ENCODE peak calls at places on chromosome 12, in four cellular contexts. O is cardiac fibroblast, J is Calu3, T is epithelial cell of prostate. E is an unnamed sample.

GRCh38 chr12:94458882-94459772 is 540 bp downstream of the CEP83 start:
- DNase-seq in O (peak; percentile 52), J (no peak), T (no peak), E (no peak)

GRCh38 chr12:132608231-132609171 is 1.9 kb downstream of the LRCOL1 start:
- DNase-seq in O (no peak), J (no peak), T (no peak), E (peak; percentile 60)

GRCh38 chr12:120361506-120362208 is 7.3 kb downstream of the MSI1 start:
- DNase-seq in O (peak; percentile 83), J (no peak), T (no peak), E (no peak)

GRCh38 chr12:51811203-51811805 is 37.2 kb downstream of the FIGNL2 start:
- DNase-seq in O (no peak), J (no peak), T (no peak), E (no peak)

GRCh38 chr12:3046441-3047200 is 30.6 kb upstream of the TSPAN9 start:
- DNase-seq in O (peak; percentile 79), J (no peak), T (no peak), E (no peak)

GRCh38 chr12:92010853-92011701 is 134.6 kb downstream of the BTG1 start:
- DNase-seq in O (no peak), J (no peak), T (no peak), E (no peak)

GRCh38 chr12:114774181-114774580 is 90.2 kb upstream of the TBX3 start:
- DNase-seq in O (peak; percentile 80), J (no peak), T (no peak), E (no peak)

GRCh38 chr12:67141405-67142018 is 127.6 kb upstream of the CAND1 start:
- DNase-seq in O (no peak), J (no peak), T (no peak), E (no peak)

GRCh38 chr12:58803893-58804292 is 116.4 kb downstream of the LRIG3 start:
- DNase-seq in O (peak; percentile 80), J (no peak), T (peak; percentile 8), E (no peak)

GRCh38 chr12:15732341-15733061 is 56.7 kb downstream of the EPS8 start:
- DNase-seq in O (peak; percentile 51), J (no peak), T (no peak), E (no peak)

GRCh38 chr12:70831538-70831937 is 89.0 kb downstream of the PTPRR start:
- DNase-seq in O (peak; percentile 21), J (no peak), T (no peak), E (no peak)

GRCh38 chr12:109766251-109766778 is 52.7 kb downstream of the FAM222A start:
- DNase-seq in O (no peak), J (no peak), T (no peak), E (peak; percentile 66)

GRCh38 chr12:113467514-113468364 is 3.9 kb downstream of the LHX5 start:
- DNase-seq in O (no peak), J (no peak), T (no peak), E (no peak)

GRCh38 chr12:67034110-67034879 is 234.9 kb upstream of the CAND1 start:
- DNase-seq in O (no peak), J (peak; percentile 74), T (peak; percentile 76), E (no peak)

GRCh38 chr12:19177754-19178153 is 48.2 kb downstream of the PLEKHA5 start:
- DNase-seq in O (no peak), J (no peak), T (no peak), E (no peak)

GRCh38 chr12:117334098-117334497 is 27.3 kb downstream of the NOS1 start:
- DNase-seq in O (no peak), J (no peak), T (no peak), E (no peak)

GRCh38 chr12:15719230-15719629 is 70.0 kb downstream of the EPS8 start:
- DNase-seq in O (no peak), J (no peak), T (no peak), E (no peak)

GRCh38 chr12:62738611-62739010 is 196.3 kb downstream of the PPM1H start:
- DNase-seq in O (no peak), J (no peak), T (no peak), E (no peak)

GRCh38 chr12:13173537-13173936 is 23.0 kb upstream of the EMP1 start:
- DNase-seq in O (peak; percentile 89), J (peak; percentile 70), T (peak; percentile 79), E (peak; percentile 77)

GRCh38 chr12:132327351-132328171 is 1.8 kb downstream of the GALNT9 start:
- DNase-seq in O (peak; percentile 89), J (peak; percentile 34), T (peak; percentile 12), E (no peak)

GRCh38 chr12:47799357-47799955 is 20.2 kb downstream of the HDAC7 start:
- DNase-seq in O (peak; percentile 68), J (no peak), T (no peak), E (peak; percentile 88)

GRCh38 chr12:93790472-93791152 is 113.4 kb downstream of the CRADD start:
- DNase-seq in O (peak; percentile 88), J (peak; percentile 73), T (no peak), E (no peak)

GRCh38 chr12:56487448-56488040 is 417 bp downstream of the GLS2 start:
- DNase-seq in O (peak; percentile 13), J (peak; percentile 58), T (no peak), E (no peak)

GRCh38 chr12:132711169-132711843 is 664 bp downstream of the PGAM5 start:
- DNase-seq in O (no peak), J (peak; percentile 47), T (no peak), E (no peak)

GRCh38 chr12:27525373-27525772 is 1.4 kb downstream of the PPFIBP1 start:
- DNase-seq in O (peak; percentile 93), J (no peak), T (peak; percentile 27), E (no peak)

GRCh38 chr12:76878899-76879709 is at the start of gene CSRP2:
- DNase-seq in O (peak; percentile 89), J (peak; percentile 92), T (no peak), E (peak; percentile 92)

GRCh38 chr12:117125275-117125613 is 26.0 kb upstream of the TESC start:
- DNase-seq in O (no peak), J (no peak), T (no peak), E (no peak)

GRCh38 chr12:105659355-105660075 is 329.0 kb downstream of the C12orf75 start:
- DNase-seq in O (peak; percentile 2), J (no peak), T (peak; percentile 62), E (no peak)

GRCh38 chr12:114995891-114996290 is 311.9 kb upstream of the TBX3 start:
- DNase-seq in O (no peak), J (no peak), T (no peak), E (no peak)

GRCh38 chr12:106831699-106832098 is 57.2 kb downstream of the RIC8B start:
- DNase-seq in O (no peak), J (no peak), T (no peak), E (no peak)

GRCh38 chr12:50132505-50133135 is 20.6 kb downstream of the COX14 start:
- DNase-seq in O (no peak), J (no peak), T (no peak), E (no peak)

GRCh38 chr12:123614531-123614930 is 12.6 kb downstream of the DDX55 start:
- DNase-seq in O (peak; percentile 64), J (no peak), T (no peak), E (no peak)

GRCh38 chr12:118357327-118358007 is 15.2 kb downstream of the TAOK3 start:
- DNase-seq in O (peak; percentile 77), J (peak; percentile 58), T (no peak), E (no peak)

GRCh38 chr12:122841544-122842321 is 6.5 kb downstream of the HIP1R start:
- DNase-seq in O (peak; percentile 35), J (peak; percentile 63), T (no peak), E (peak; percentile 82)

GRCh38 chr12:41014643-41015020 is 173.5 kb upstream of the PDZRN4 start:
- DNase-seq in O (no peak), J (no peak), T (peak; percentile 61), E (no peak)

GRCh38 chr12:67442896-67443295 is 173.7 kb downstream of the CAND1 start:
- DNase-seq in O (no peak), J (no peak), T (no peak), E (no peak)

GRCh38 chr12:6606331-6607131 is 648 bp downstream of the CHD4 start:
- DNase-seq in O (peak; percentile 55), J (peak; percentile 42), T (no peak), E (peak; percentile 84)